ENCODE peak calls at places on chromosomes 16 and 17, in eight cellular contexts. Z is activated effector memory CD4-positive, alpha-beta T cell treated with anti-CD3 and anti-CD28 coated beads, Interleukin-2, amount 50 U/mL, for 16 hours; T is NCI-H226; H is iris pigment epithelial cell; F is HEK293T; L is neural crest cell; D is uterus; I is AG04449. W is an unnamed sample.

GRCh38 chr16:25060920-25061319 is 45.8 kb upstream of the ARHGAP17 start:
- DNase-seq in Z (no peak), L (no peak), H (peak), I (no peak), F (no peak), T (no peak), D (no peak), W (no peak)

GRCh38 chr16:72952404-72953301 is 95.3 kb downstream of the ZFHX3 start:
- DNase-seq in H (peak), Z (no peak), F (no peak), D (no peak), I (peak), T (no peak), L (no peak), W (no peak)

GRCh38 chr16:89685916-89686315 is 573 bp upstream of the CDK10 start:
- DNase-seq in H (no peak), Z (no peak), D (no peak), T (no peak), I (no peak), L (no peak), F (no peak), W (no peak)

GRCh38 chr17:36524428-36524876 is 10.2 kb downstream of the MYO19 start:
- DNase-seq in D (no peak), H (no peak), T (no peak), L (no peak), Z (peak), I (no peak), F (no peak), W (no peak)

GRCh38 chr17:48792033-48792798 is 24.8 kb downstream of the TTLL6 start:
- DNase-seq in D (no peak), I (no peak), T (no peak), Z (no peak), H (no peak), F (no peak), L (no peak), W (peak)

GRCh38 chr17:19939993-19940721 is 37.5 kb downstream of the AKAP10 start:
- DNase-seq in T (no peak), H (no peak), D (no peak), Z (no peak), I (no peak), F (no peak), L (no peak), W (no peak)

GRCh38 chr16:70478169-70478568 is 23.8 kb downstream of the FCSK start:
- DNase-seq in D (no peak), T (no peak), H (no peak), F (no peak), L (no peak), I (no peak), Z (no peak), W (no peak)

GRCh38 chr16:4261557-4262172 is 11.2 kb downstream of the TFAP4 start:
- DNase-seq in H (no peak), F (peak), Z (peak), I (no peak), T (no peak), L (peak), D (peak), W (no peak)

GRCh38 chr16:11155284-11155806 is 100.7 kb downstream of the SOCS1 start:
- DNase-seq in Z (no peak), F (no peak), H (peak), T (no peak), I (peak), D (no peak), L (no peak), W (no peak)

GRCh38 chr17:7018331-7018964 is 4.4 kb upstream of the BCL6B start:
- DNase-seq in D (peak), I (no peak), L (no peak), F (no peak), Z (no peak), T (no peak), H (no peak), W (no peak)

W was measured in epithelial cell of proximal tubule.